ENCODE peak calls at places on chromosomes 16 and 17, in four cellular contexts. One of them, this sample, is unnamed.

GRCh38 chr16:66639091-66639885 is 34.8 kb downstream of the CMTM3 start:
- DNase-seq in transverse colon: no peak
- DNase-seq in HepG2: no peak
- DNase-seq in K562: no peak
- DNase-seq in this sample: no peak

GRCh38 chr17:47225911-47226688 is 17.0 kb downstream of the MYL4 start:
- DNase-seq in K562: no peak
- DNase-seq in transverse colon: no peak
- DNase-seq in HepG2: no peak
- DNase-seq in this sample: no peak

GRCh38 chr16:55018881-55019280 is 88.2 kb downstream of the IRX5 start:
- DNase-seq in transverse colon: no peak
- DNase-seq in K562: no peak
- DNase-seq in HepG2: no peak
- DNase-seq in this sample: no peak

GRCh38 chr16:24418729-24419128 is 120.6 kb upstream of the RBBP6 start:
- DNase-seq in transverse colon: no peak
- DNase-seq in HepG2: no peak
- DNase-seq in K562: no peak
- DNase-seq in this sample: no peak

GRCh38 chr17:8226536-8227237 is 16.3 kb upstream of the AURKB start:
- DNase-seq in K562: peak; percentile 53
- DNase-seq in HepG2: no peak
- DNase-seq in transverse colon: peak; percentile 81
- DNase-seq in this sample: peak; percentile 76

GRCh38 chr16:81544261-81544660 is 99.7 kb downstream of the CMIP start:
- DNase-seq in K562: no peak
- DNase-seq in transverse colon: no peak
- DNase-seq in HepG2: no peak
- DNase-seq in this sample: peak; percentile 74

GRCh38 chr16:67773099-67773498 is 33.3 kb downstream of the RANBP10 start:
- DNase-seq in K562: no peak
- DNase-seq in HepG2: no peak
- DNase-seq in transverse colon: peak; percentile 14
- DNase-seq in this sample: no peak

GRCh38 chr16:1452530-1452929 is 8.2 kb upstream of the CCDC154 start:
- DNase-seq in HepG2: no peak
- DNase-seq in K562: no peak
- DNase-seq in transverse colon: no peak
- DNase-seq in this sample: no peak

GRCh38 chr17:79875511-79875910 is 36.3 kb upstream of the CBX4 start:
- DNase-seq in K562: no peak
- DNase-seq in HepG2: no peak
- DNase-seq in transverse colon: no peak
- DNase-seq in this sample: no peak

GRCh38 chr17:61815863-61816523 is 47.3 kb downstream of the BRIP1 start:
- DNase-seq in transverse colon: no peak
- DNase-seq in K562: no peak
- DNase-seq in HepG2: no peak
- DNase-seq in this sample: no peak

GRCh38 chr16:86199182-86199581 is 300.2 kb downstream of the IRF8 start:
- DNase-seq in HepG2: no peak
- DNase-seq in transverse colon: no peak
- DNase-seq in K562: no peak
- DNase-seq in this sample: no peak

GRCh38 chr17:76989519-76989918 is 121.3 kb downstream of the MGAT5B start:
- DNase-seq in transverse colon: no peak
- DNase-seq in HepG2: no peak
- DNase-seq in K562: no peak
- DNase-seq in this sample: peak; percentile 18

GRCh38 chr17:42507671-42508070 is 28.4 kb upstream of the NAGLU start:
- DNase-seq in K562: no peak
- DNase-seq in HepG2: no peak
- DNase-seq in transverse colon: no peak
- DNase-seq in this sample: no peak

GRCh38 chr17:49218941-49219913 is 8.7 kb downstream of the ABI3 start:
- DNase-seq in K562: peak; percentile 69
- DNase-seq in transverse colon: peak; percentile 56
- DNase-seq in HepG2: no peak
- DNase-seq in this sample: peak; percentile 92

GRCh38 chr16:27528294-27528693 is 21.4 kb downstream of the GTF3C1 start:
- DNase-seq in HepG2: no peak
- DNase-seq in K562: no peak
- DNase-seq in transverse colon: no peak
- DNase-seq in this sample: no peak

GRCh38 chr17:66920426-66920825 is 44.1 kb upstream of the CACNG4 start:
- DNase-seq in HepG2: no peak
- DNase-seq in transverse colon: no peak
- DNase-seq in K562: no peak
- DNase-seq in this sample: no peak

GRCh38 chr16:20327444-20328041 is at the start of gene GP2:
- DNase-seq in transverse colon: no peak
- DNase-seq in K562: no peak
- DNase-seq in HepG2: peak; percentile 45
- DNase-seq in this sample: no peak

GRCh38 chr17:49180303-49180702 is 30.1 kb downstream of the GNGT2 start:
- DNase-seq in HepG2: peak; percentile 65
- DNase-seq in K562: peak; percentile 76
- DNase-seq in transverse colon: peak; percentile 74
- DNase-seq in this sample: peak; percentile 87

GRCh38 chr17:8073627-8074485 is 13.7 kb downstream of the ALOX12B start:
- DNase-seq in HepG2: peak; percentile 32
- DNase-seq in transverse colon: peak; percentile 79
- DNase-seq in K562: peak; percentile 70
- DNase-seq in this sample: peak; percentile 95

GRCh38 chr16:30998852-30999761 is 11.3 kb downstream of the STX1B start:
- DNase-seq in HepG2: peak; percentile 92
- DNase-seq in transverse colon: no peak
- DNase-seq in K562: no peak
- DNase-seq in this sample: no peak

GRCh38 chr16:63289834-63290460 is 1253.7 kb upstream of the CDH8 start:
- DNase-seq in K562: peak; percentile 14
- DNase-seq in HepG2: peak; percentile 44
- DNase-seq in transverse colon: peak; percentile 15
- DNase-seq in this sample: peak; percentile 29

GRCh38 chr17:64706224-64707076 is 44.3 kb upstream of the SMURF2 start:
- DNase-seq in transverse colon: peak; percentile 30
- DNase-seq in K562: no peak
- DNase-seq in HepG2: peak; percentile 46
- DNase-seq in this sample: no peak

GRCh38 chr17:78112508-78113471 is 15.8 kb downstream of the TMC6 start:
- DNase-seq in K562: peak; percentile 87
- DNase-seq in transverse colon: peak; percentile 85
- DNase-seq in HepG2: peak; percentile 52
- DNase-seq in this sample: peak; percentile 96
- TF ChIP-seq POLR2A in K562: peak; percentile 75
- TF ChIP-seq POLR2A in transverse colon: peak; percentile 2
- TF ChIP-seq POLR2A in HepG2: peak; percentile 12
- TF ChIP-seq POLR2A in this sample: no peak

GRCh38 chr16:84597518-84598390 is 20.1 kb downstream of the COTL1 start:
- DNase-seq in transverse colon: no peak
- DNase-seq in HepG2: no peak
- DNase-seq in K562: no peak
- DNase-seq in this sample: peak; percentile 87
- H3K4me3 ChIP-seq in transverse colon: no peak overlapping the region
- H3K4me3 ChIP-seq in HepG2: no peak overlapping the region
- H3K4me3 ChIP-seq in K562: no peak overlapping the region
- H3K4me3 ChIP-seq in this sample: peak overlapping the region; percentile 12

DNA sequence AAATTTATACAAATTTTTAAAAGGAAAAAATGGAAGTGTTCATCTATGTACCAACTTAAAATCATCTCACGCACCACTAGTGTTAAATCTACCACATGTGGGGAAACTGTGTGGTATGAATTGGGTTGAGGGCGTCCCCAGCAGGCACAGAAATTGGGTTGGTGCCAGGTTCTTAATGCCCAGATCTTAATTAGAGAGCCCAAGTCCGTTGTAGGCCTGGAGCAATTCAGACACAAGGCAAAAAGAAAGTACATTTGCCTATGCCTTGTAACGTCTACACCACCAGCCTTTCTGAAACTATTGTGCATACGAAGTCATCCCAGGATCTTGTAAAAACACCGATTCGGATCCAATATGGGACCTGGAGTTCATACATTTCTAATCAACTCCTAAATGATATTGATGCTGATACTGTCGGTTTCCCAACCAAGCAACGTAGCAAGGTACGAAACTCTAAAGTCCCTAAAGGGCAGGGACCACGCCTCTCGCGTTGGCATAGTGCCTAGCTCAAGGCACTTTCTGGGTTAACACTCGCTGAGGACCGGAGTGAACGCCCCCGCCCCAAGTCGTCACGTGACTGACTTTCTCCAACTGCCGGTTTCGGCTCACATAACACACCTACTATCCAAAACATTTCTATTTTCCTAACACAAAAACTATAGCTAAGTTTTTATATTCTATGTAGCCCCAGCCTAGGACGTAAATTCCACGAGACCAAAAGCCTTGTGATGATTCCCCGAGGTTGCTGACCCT is 945 bp upstream of the UQCRC2 start:
- DNase-seq in HepG2: peak; percentile 93
- DNase-seq in transverse colon: peak; percentile 92
- DNase-seq in K562: peak; percentile 76
- DNase-seq in this sample: peak; percentile 90
- TF ChIP-seq POLR2AphosphoS5 in HepG2: no peak
- TF ChIP-seq POLR2AphosphoS5 in transverse colon: no peak
- TF ChIP-seq POLR2AphosphoS5 in K562: no peak
- TF ChIP-seq POLR2AphosphoS5 in this sample: no peak

DNA sequence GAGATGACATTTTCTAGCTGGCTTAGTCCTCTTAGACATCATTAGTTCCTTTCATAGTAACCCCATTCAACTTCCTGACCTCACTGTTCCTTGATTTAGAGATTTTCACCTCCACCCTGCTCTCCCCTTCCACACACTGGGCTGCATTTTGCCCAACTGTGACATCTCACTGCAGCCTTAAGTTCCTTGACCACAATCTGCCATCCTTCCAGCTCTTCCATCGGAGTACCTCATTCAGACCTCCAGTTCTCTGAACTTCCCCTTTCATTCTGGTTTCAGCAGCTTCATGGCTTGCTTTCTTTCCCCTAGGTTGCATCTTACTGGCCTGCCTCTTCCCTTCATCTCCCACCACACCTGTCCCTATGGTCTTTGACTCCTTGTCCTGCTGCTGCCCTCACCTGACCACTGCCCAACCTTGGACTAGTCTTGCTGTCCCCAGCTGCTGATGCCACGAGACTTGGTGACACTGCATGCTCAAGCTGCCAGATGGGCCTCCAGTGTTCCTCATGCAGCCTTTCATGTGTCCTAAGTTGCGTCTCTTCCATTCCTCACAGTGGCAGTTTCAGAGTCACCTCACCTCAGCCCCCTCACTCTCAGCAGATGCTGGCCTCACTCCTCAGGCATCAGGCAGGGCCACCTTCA is 40.8 kb downstream of the NUP88 start:
- DNase-seq in HepG2: no peak
- DNase-seq in transverse colon: no peak
- DNase-seq in K562: no peak
- DNase-seq in this sample: no peak
- TF ChIP-seq POLR2A in HepG2: no peak
- TF ChIP-seq POLR2A in transverse colon: no peak
- TF ChIP-seq POLR2A in K562: peak; percentile 62
- TF ChIP-seq POLR2A in this sample: no peak

GRCh38 chr16:12182202-12182601 is 205.7 kb downstream of the SNX29 start:
- DNase-seq in transverse colon: no peak
- DNase-seq in HepG2: no peak
- DNase-seq in K562: no peak
- DNase-seq in this sample: no peak

GRCh38 chr16:12177643-12178042 is 201.1 kb downstream of the SNX29 start:
- DNase-seq in K562: no peak
- DNase-seq in HepG2: no peak
- DNase-seq in transverse colon: no peak
- DNase-seq in this sample: no peak

GRCh38 chr16:12173121-12173520 is 196.6 kb downstream of the SNX29 start:
- DNase-seq in K562: no peak
- DNase-seq in transverse colon: no peak
- DNase-seq in HepG2: no peak
- DNase-seq in this sample: peak; percentile 4

GRCh38 chr16:12176051-12176450 is 199.5 kb downstream of the SNX29 start:
- DNase-seq in K562: no peak
- DNase-seq in transverse colon: no peak
- DNase-seq in HepG2: no peak
- DNase-seq in this sample: no peak

GRCh38 chr16:12178251-12178990 is 201.9 kb downstream of the SNX29 start:
- DNase-seq in transverse colon: peak; percentile 33
- DNase-seq in K562: no peak
- DNase-seq in HepG2: no peak
- DNase-seq in this sample: no peak
- H3K4me3 ChIP-seq in transverse colon: no peak overlapping the region
- H3K4me3 ChIP-seq in K562: no peak overlapping the region
- H3K4me3 ChIP-seq in HepG2: no peak overlapping the region
- H3K4me3 ChIP-seq in this sample: no peak overlapping the region